ENCODE peak calls at places on chromosome 6, in nine cellular contexts. M is GM06990, B is right lobe of liver, N is adipocyte, H is Caco-2, S is cardiac fibroblast, R is foreskin fibroblast, G is OCI-LY7, Q is H1. D is an unnamed sample.

GRCh38 chr6:158531566-158531965 is 28.3 kb upstream of the TMEM181 start:
- DNase-seq in G (no peak), N (no peak), H (no peak), Q (no peak), S (no peak), R (no peak), M (no peak), B (no peak), D (no peak)

GRCh38 chr6:67882436-67883311 is 752.4 kb upstream of the ADGRB3 start:
- DNase-seq in B (no peak), R (no peak), S (no peak), M (no peak), G (no peak), N (no peak), H (no peak), Q (no peak), D (no peak)

GRCh38 chr6:156949376-156949775 is 172.2 kb downstream of the ARID1B start:
- DNase-seq in H (peak), R (peak), S (peak), M (no peak), G (no peak), B (no peak), Q (no peak), N (peak), D (no peak)

GRCh38 chr6:158819213-158819976 is at the start of gene EZR:
- DNase-seq in H (peak), N (peak), R (peak), Q (peak), G (peak), B (peak), M (peak), S (peak), D (peak)

GRCh38 chr6:121657972-121658371 is 222.5 kb downstream of the GJA1 start:
- DNase-seq in S (no peak), G (no peak), R (no peak), Q (no peak), N (no peak), B (no peak), M (no peak), H (no peak), D (no peak)

GRCh38 chr6:134049176-134049575 is 3.2 kb downstream of the SLC2A12 start:
- DNase-seq in Q (no peak), B (no peak), S (no peak), R (no peak), N (no peak), G (no peak), H (no peak), M (no peak), D (no peak)

GRCh38 chr6:2450546-2450945 is 205.1 kb upstream of the GMDS start:
- DNase-seq in R (no peak), Q (no peak), H (no peak), M (no peak), N (no peak), B (peak), G (no peak), S (no peak), D (no peak)

GRCh38 chr6:17490724-17491123 is 97.3 kb downstream of the CAP2 start:
- DNase-seq in S (no peak), B (no peak), N (no peak), Q (no peak), G (no peak), H (no peak), M (no peak), R (no peak), D (no peak)

GRCh38 chr6:161414800-161415199 is 140.9 kb upstream of the AGPAT4 start:
- DNase-seq in Q (no peak), N (no peak), M (no peak), R (no peak), G (no peak), H (no peak), S (no peak), B (no peak), D (no peak)

GRCh38 chr6:114862809-114863208 is 520.0 kb upstream of the HS3ST5 start:
- DNase-seq in M (no peak), S (no peak), R (no peak), H (no peak), Q (no peak), B (no peak), G (no peak), N (peak), D (no peak)

GRCh38 chr6:25320459-25320858 is 41.3 kb downstream of the CARMIL1 start:
- DNase-seq in Q (no peak), G (no peak), B (no peak), M (no peak), S (no peak), N (no peak), H (no peak), R (no peak), D (no peak)

GRCh38 chr6:131849799-131850198 is 42.0 kb downstream of the ENPP1 start:
- DNase-seq in M (no peak), S (no peak), R (no peak), B (no peak), G (no peak), H (no peak), N (no peak), Q (no peak), D (no peak)

GRCh38 chr6:101462576-101462975 is 69.1 kb downstream of the GRIK2 start:
- DNase-seq in N (peak), Q (no peak), M (no peak), R (peak), S (peak), B (no peak), G (no peak), H (no peak), D (no peak)

GRCh38 chr6:22906091-22906549 is 336.8 kb downstream of the HDGFL1 start:
- DNase-seq in N (peak), M (no peak), B (no peak), G (no peak), Q (no peak), H (peak), R (no peak), S (peak), D (no peak)

GRCh38 chr6:72283571-72283970 is 338.3 kb upstream of the KCNQ5 start:
- DNase-seq in Q (no peak), R (no peak), N (no peak), M (no peak), B (no peak), H (no peak), G (no peak), S (no peak), D (no peak)

GRCh38 chr6:11756292-11756691 is 22.3 kb downstream of the ADTRP start:
- DNase-seq in H (no peak), N (no peak), M (no peak), Q (no peak), B (no peak), S (no peak), G (no peak), R (no peak), D (no peak)

GRCh38 chr6:117548797-117549301 is 53.5 kb downstream of the GOPC start:
- DNase-seq in Q (no peak), N (peak), M (no peak), B (no peak), R (no peak), G (no peak), H (no peak), S (peak), D (no peak)

GRCh38 chr6:75403563-75403962 is 90.0 kb downstream of the FILIP1 start:
- DNase-seq in S (no peak), M (no peak), Q (no peak), G (no peak), B (no peak), H (no peak), N (no peak), R (no peak), D (no peak)

GRCh38 chr6:24537771-24538385 is 43.1 kb downstream of the ALDH5A1 start:
- DNase-seq in N (no peak), G (no peak), S (peak), Q (no peak), H (no peak), R (no peak), M (no peak), B (no peak), D (no peak)

GRCh38 chr6:112189494-112189893 is 64.9 kb downstream of the LAMA4 start:
- DNase-seq in B (no peak), R (peak), M (no peak), H (no peak), S (no peak), N (peak), Q (no peak), G (no peak), D (no peak)

GRCh38 chr6:84081222-84081621 is 47.6 kb downstream of the MRAP2 start:
- DNase-seq in R (no peak), Q (no peak), N (no peak), H (no peak), G (no peak), B (no peak), M (no peak), S (no peak), D (no peak)

GRCh38 chr6:117018771-117019170 is 141.7 kb downstream of the RFX6 start:
- DNase-seq in Q (no peak), H (no peak), S (peak), B (no peak), M (no peak), N (no peak), G (no peak), R (no peak), D (no peak)

GRCh38 chr6:163705923-163706322 is 291.4 kb downstream of the QKI start:
- DNase-seq in M (peak), G (peak), N (no peak), H (no peak), Q (no peak), S (no peak), R (no peak), B (no peak), D (no peak)

GRCh38 chr6:104484191-104484590 is 375.5 kb downstream of the HACE1 start:
- DNase-seq in N (no peak), M (no peak), S (no peak), R (no peak), H (no peak), G (no peak), B (no peak), Q (no peak), D (no peak)

GRCh38 chr6:148905901-148906300 is 159.1 kb downstream of the UST start:
- DNase-seq in M (no peak), N (no peak), G (no peak), H (no peak), S (no peak), B (no peak), R (no peak), Q (no peak), D (no peak)

GRCh38 chr6:14121936-14122344 is 4.4 kb downstream of the CD83 start:
- DNase-seq in M (peak), B (no peak), G (peak), N (no peak), H (no peak), S (no peak), Q (no peak), R (no peak), D (no peak)

GRCh38 chr6:134453792-134454510 is 136.0 kb upstream of the SGK1 start:
- DNase-seq in M (no peak), N (no peak), Q (no peak), G (no peak), H (peak), R (no peak), B (no peak), S (no peak), D (no peak)

GRCh38 chr6:43973351-43973750 is 153.9 kb downstream of the MRPL14 start:
- DNase-seq in Q (no peak), N (no peak), B (no peak), H (no peak), G (no peak), M (no peak), S (no peak), R (no peak), D (no peak)

GRCh38 chr6:113122060-113122459 is 735.1 kb upstream of the MARCKS start:
- DNase-seq in R (peak), B (no peak), S (peak), H (peak), M (no peak), Q (peak), G (no peak), N (peak), D (peak)

GRCh38 chr6:7047966-7048365 is 59.8 kb upstream of the RREB1 start:
- DNase-seq in G (no peak), B (no peak), Q (no peak), S (peak), N (peak), H (no peak), M (no peak), R (no peak), D (no peak)

GRCh38 chr6:111221804-111222203 is 134.5 kb downstream of the SLC16A10 start:
- DNase-seq in Q (no peak), N (no peak), H (no peak), B (no peak), S (no peak), R (no peak), G (no peak), M (no peak), D (no peak)

GRCh38 chr6:25963426-25964123 is 973 bp downstream of the TRIM38 start:
- DNase-seq in N (peak), R (peak), M (no peak), H (peak), B (no peak), S (peak), G (peak), Q (peak), D (no peak)

GRCh38 chr6:113674075-113674474 is 183.1 kb upstream of the MARCKS start:
- DNase-seq in G (no peak), R (no peak), N (no peak), H (no peak), S (no peak), B (peak), M (no peak), Q (no peak), D (no peak)

GRCh38 chr6:42506070-42506469 is 54.3 kb upstream of the TRERF1 start:
- DNase-seq in R (no peak), H (no peak), N (no peak), Q (no peak), S (no peak), B (no peak), M (no peak), G (no peak), D (no peak)

GRCh38 chr6:163620670-163621330 is 206.3 kb downstream of the QKI start:
- DNase-seq in H (no peak), S (no peak), M (no peak), B (no peak), G (peak), Q (no peak), R (no peak), N (no peak), D (no peak)

GRCh38 chr6:10587694-10588392 is 66.7 kb downstream of the GCNT2 start:
- DNase-seq in R (no peak), Q (no peak), N (no peak), S (no peak), B (no peak), M (no peak), G (no peak), H (peak), D (no peak)

GRCh38 chr6:82568290-82568993 is 204.8 kb downstream of the TPBG start:
- DNase-seq in G (no peak), Q (no peak), R (no peak), H (no peak), N (no peak), S (no peak), M (peak), B (no peak), D (no peak)

GRCh38 chr6:83868639-83869038 is 9.2 kb downstream of the CYB5R4 start:
- DNase-seq in G (no peak), R (peak), Q (no peak), M (no peak), B (no peak), H (no peak), S (peak), N (peak), D (no peak)

GRCh38 chr6:33856655-33857054 is 52.9 kb upstream of the MLN start:
- DNase-seq in G (no peak), R (no peak), N (no peak), S (no peak), H (no peak), M (peak), B (no peak), Q (no peak), D (no peak)
- H3K4me3 ChIP-seq in G (no peak), R (no peak), N (no peak), S (no peak), H (no peak), M (no peak), B (no peak), Q (no peak), D (no peak)

DNA sequence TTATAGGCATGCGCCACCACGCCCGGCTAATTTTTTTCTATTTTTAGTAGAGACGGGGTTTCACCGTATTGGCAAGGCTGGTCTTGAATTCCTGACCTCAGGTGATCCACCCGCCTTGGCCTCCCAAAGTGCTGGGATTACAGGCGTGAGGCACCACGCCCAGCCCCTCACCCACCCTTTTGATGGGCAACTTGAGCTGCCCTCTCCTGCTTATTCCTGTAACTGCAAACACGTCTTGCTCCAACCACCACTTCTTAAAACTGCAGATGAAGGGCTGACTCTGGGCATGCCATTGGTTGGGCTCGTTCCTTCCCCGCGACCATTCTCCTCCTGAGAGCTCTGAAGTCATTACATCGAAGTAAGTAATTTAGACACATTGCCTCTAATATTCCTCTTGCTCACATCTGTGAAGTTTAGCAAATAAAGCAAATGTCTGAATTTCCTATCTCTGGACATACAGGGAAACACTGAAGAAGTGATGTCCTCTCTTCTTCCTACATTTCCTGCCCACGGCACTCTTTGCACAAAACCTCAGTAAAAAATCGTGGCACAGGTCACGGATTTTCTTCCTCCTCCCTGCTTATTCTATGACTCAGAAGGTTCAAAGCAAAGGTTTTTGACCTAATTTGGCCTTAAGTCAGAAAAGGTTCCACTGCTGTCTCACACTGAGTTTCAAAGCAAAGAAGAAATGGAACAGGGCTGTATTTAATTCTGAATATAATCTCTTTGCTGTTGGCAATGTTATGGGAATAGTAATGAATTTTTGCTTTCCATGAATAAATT is 117.5 kb downstream of the GMPR start:
- DNase-seq in R (no peak), M (no peak), S (peak), G (no peak), H (no peak), N (no peak), Q (no peak), B (no peak), D (no peak)
- H3K4me3 ChIP-seq in R (no peak), M (no peak), S (no peak), G (no peak), H (no peak), N (no peak), Q (no peak), B (no peak), D (no peak)

GRCh38 chr6:142945446-142946180 is 637 bp upstream of the HIVEP2 start:
- DNase-seq in H (peak), Q (no peak), R (no peak), S (no peak), G (peak), M (peak), N (no peak), B (peak), D (no peak)

GRCh38 chr6:142945071-142945445 is at the start of gene HIVEP2:
- DNase-seq in N (peak), S (peak), B (peak), H (peak), G (peak), M (peak), R (peak), Q (no peak), D (no peak)

GRCh38 chr6:142942805-142943227 is 2.2 kb downstream of the HIVEP2 start:
- DNase-seq in B (no peak), S (peak), N (peak), G (peak), Q (no peak), M (no peak), H (peak), R (no peak), D (no peak)

GRCh38 chr6:142943746-142944125 is 1.2 kb downstream of the HIVEP2 start:
- DNase-seq in B (no peak), R (no peak), G (peak), S (peak), H (no peak), Q (no peak), M (peak), N (peak), D (no peak)

DNA sequence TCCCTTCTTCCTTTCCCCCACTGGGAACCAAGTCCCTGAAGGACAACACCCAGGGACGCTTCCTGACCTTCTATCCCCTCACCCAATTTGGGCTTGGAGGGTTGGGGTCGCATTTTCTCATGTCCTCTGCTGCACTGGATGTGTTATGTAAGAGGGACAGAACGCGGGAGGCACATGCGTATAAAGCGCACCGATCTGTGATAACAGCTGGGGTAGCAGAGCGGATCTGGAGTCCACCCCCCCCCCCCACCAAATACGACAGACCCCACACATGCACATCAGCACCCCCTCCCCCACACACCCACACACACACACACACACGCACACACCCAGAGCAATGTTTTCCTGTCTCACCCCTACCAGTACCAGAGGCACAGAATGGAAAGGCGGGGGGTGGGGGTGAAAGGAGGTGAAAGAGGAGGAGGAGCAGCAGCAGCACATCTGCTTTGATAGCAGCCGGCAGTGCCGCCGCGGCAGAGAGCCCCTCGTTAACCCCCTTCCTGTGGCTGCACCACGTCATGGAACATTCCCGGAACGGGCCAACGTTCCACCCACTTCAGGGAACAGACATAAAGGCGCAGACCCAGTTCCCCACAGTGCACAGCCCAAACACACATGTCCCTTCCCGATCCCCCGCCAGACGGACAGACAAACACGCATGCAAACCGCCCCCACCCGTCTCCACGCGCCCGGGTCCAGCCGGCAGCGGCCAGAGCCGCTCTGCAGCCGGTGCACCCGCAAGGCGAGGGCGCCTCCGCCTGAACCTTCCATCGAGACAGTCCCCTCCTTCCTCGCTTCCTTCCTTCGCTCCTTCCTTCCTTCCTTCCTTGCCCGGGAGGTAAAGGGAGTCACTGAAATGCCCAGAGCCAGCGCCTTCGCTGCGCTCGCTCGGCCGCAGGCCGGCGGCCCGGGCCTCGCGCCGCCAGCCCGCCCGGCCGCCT is 580 bp downstream of the HIVEP2 start:
- DNase-seq in M (peak), N (peak), B (peak), G (peak), S (peak), H (peak), R (peak), Q (no peak), D (no peak)
- H3K4me3 ChIP-seq in M (peak), N (peak), B (peak), G (peak), S (peak), H (peak), R (peak), Q (peak), D (peak)

GRCh38 chr6:41404221-41404866 is 68.9 kb downstream of the NCR2 start:
- DNase-seq in Q (no peak), G (no peak), B (no peak), N (peak), S (no peak), M (no peak), H (no peak), R (no peak), D (no peak)

GRCh38 chr6:41408982-41409381 is 73.6 kb downstream of the NCR2 start:
- DNase-seq in Q (no peak), N (no peak), R (no peak), B (no peak), H (no peak), G (no peak), S (no peak), M (no peak), D (no peak)

GRCh38 chr6:41406821-41407787 is 71.7 kb downstream of the NCR2 start:
- DNase-seq in N (no peak), S (no peak), B (peak), H (no peak), R (no peak), M (no peak), Q (no peak), G (no peak), D (no peak)

GRCh38 chr6:41408576-41408975 is 73.2 kb downstream of the NCR2 start:
- DNase-seq in B (no peak), H (no peak), G (no peak), S (no peak), Q (no peak), R (no peak), M (no peak), N (no peak), D (no peak)

GRCh38 chr6:41405941-41406340 is 70.5 kb downstream of the NCR2 start:
- DNase-seq in S (no peak), N (no peak), Q (no peak), H (no peak), B (no peak), R (no peak), G (no peak), M (no peak), D (no peak)
- H3K4me3 ChIP-seq in S (no peak), N (no peak), Q (no peak), H (no peak), B (no peak), R (no peak), G (no peak), M (no peak), D (no peak)

D was measured in NT2/D1.